ENCODE peak calls at places on chromosomes 1 and 21, in six cellular contexts. G is sigmoid colon, T is A549, Q is transverse colon, R is ovary, M is H1. Z is an unnamed sample.

GRCh38 chr1:117147856-117148588 is 26.5 kb upstream of the TRIM45 start:
- DNase-seq in G (no peak), T (peak), Q (no peak), R (no peak), M (no peak), Z (no peak)

GRCh38 chr1:184854456-184855180 is 100.0 kb upstream of the EDEM3 start:
- DNase-seq in G (no peak), T (no peak), Q (no peak), R (no peak), M (no peak), Z (no peak)

GRCh38 chr1:9890224-9890731 is 19.8 kb downstream of the CTNNBIP1 start:
- DNase-seq in G (peak), T (peak), Q (peak), R (peak), M (no peak), Z (no peak)

GRCh38 chr1:29628190-29628589 is 391.9 kb downstream of the PTPRU start:
- DNase-seq in G (no peak), T (no peak), Q (no peak), R (no peak), M (no peak), Z (no peak)

GRCh38 chr21:45084121-45084520 is 9.7 kb downstream of the ADARB1 start:
- DNase-seq in G (no peak), T (no peak), Q (no peak), R (no peak), M (no peak), Z (no peak)

GRCh38 chr21:32674038-32674437 is 53.8 kb downstream of the SYNJ1 start:
- DNase-seq in G (no peak), T (no peak), Q (no peak), R (no peak), M (no peak), Z (no peak)

GRCh38 chr1:61980561-61980960 is 214.1 kb upstream of the L1TD1 start:
- DNase-seq in G (no peak), T (peak), Q (no peak), R (no peak), M (no peak), Z (no peak)

GRCh38 chr1:204295666-204296065 is 64.1 kb downstream of the PLEKHA6 start:
- DNase-seq in G (no peak), T (no peak), Q (peak), R (no peak), M (no peak), Z (no peak)

GRCh38 chr1:160108888-160109662 is 6.5 kb upstream of the ATP1A2 start:
- DNase-seq in G (no peak), T (peak), Q (no peak), R (no peak), M (no peak), Z (no peak)

GRCh38 chr1:209652873-209653401 is 712 bp upstream of the LAMB3 start:
- DNase-seq in G (peak), T (peak), Q (peak), R (peak), M (no peak), Z (no peak)

GRCh38 chr1:65429806-65430205 is 9.3 kb downstream of the LEPR start:
- DNase-seq in G (no peak), T (peak), Q (no peak), R (peak), M (no peak), Z (no peak)

GRCh38 chr1:60866884-60867648 is 215.3 kb upstream of the NFIA start:
- DNase-seq in G (no peak), T (peak), Q (no peak), R (no peak), M (no peak), Z (no peak)

GRCh38 chr1:156504062-156504813 is 3.7 kb upstream of the MEF2D start:
- DNase-seq in G (no peak), T (peak), Q (peak), R (no peak), M (no peak), Z (no peak)

GRCh38 chr1:20729990-20730689 is 2.4 kb downstream of the SH2D5 start:
- DNase-seq in G (no peak), T (no peak), Q (peak), R (no peak), M (no peak), Z (no peak)

GRCh38 chr21:21907271-21907670 is 909.1 kb downstream of the NCAM2 start:
- DNase-seq in G (no peak), T (no peak), Q (no peak), R (no peak), M (no peak), Z (no peak)

GRCh38 chr1:75673885-75674284 is 50.6 kb upstream of the ACADM start:
- DNase-seq in G (no peak), T (no peak), Q (no peak), R (no peak), M (no peak), Z (no peak)

GRCh38 chr1:26827205-26827604 is 717 bp downstream of the ZDHHC18 start:
- DNase-seq in G (no peak), T (no peak), Q (no peak), R (no peak), M (no peak), Z (no peak)

GRCh38 chr1:110237406-110238152 is 27.5 kb downstream of the KCNC4 start:
- DNase-seq in G (no peak), T (no peak), Q (no peak), R (no peak), M (no peak), Z (no peak)

GRCh38 chr1:202642212-202642611 is 68.0 kb downstream of the SYT2 start:
- DNase-seq in G (no peak), T (no peak), Q (no peak), R (no peak), M (no peak), Z (no peak)

GRCh38 chr1:179205284-179205683 is 24.2 kb downstream of the ABL2 start:
- DNase-seq in G (no peak), T (no peak), Q (no peak), R (no peak), M (no peak), Z (no peak)

GRCh38 chr1:21520899-21521716 is 11.9 kb downstream of the ALPL start:
- DNase-seq in G (no peak), T (no peak), Q (no peak), R (no peak), M (no peak), Z (no peak)

GRCh38 chr1:44829506-44830384 is 13.3 kb downstream of the PTCH2 start:
- DNase-seq in G (no peak), T (no peak), Q (no peak), R (no peak), M (no peak), Z (no peak)

GRCh38 chr1:176989754-176990153 is 174.8 kb downstream of the ASTN1 start:
- DNase-seq in G (no peak), T (no peak), Q (no peak), R (peak), M (no peak), Z (no peak)

GRCh38 chr1:16724718-16725438 is 15.4 kb upstream of the RNU1-4 start:
- DNase-seq in G (peak), T (no peak), Q (peak), R (no peak), M (no peak), Z (peak)

GRCh38 chr1:116987256-116987555 is 14.4 kb upstream of the CD101 start:
- DNase-seq in G (no peak), T (no peak), Q (peak), R (no peak), M (no peak), Z (no peak)

GRCh38 chr1:111895456-111895855 is 94.0 kb downstream of the KCND3 start:
- DNase-seq in G (no peak), T (no peak), Q (no peak), R (no peak), M (no peak), Z (peak)

GRCh38 chr1:177368255-177368654 is 197.5 kb downstream of the BRINP2 start:
- DNase-seq in G (no peak), T (no peak), Q (no peak), R (no peak), M (no peak), Z (no peak)

GRCh38 chr1:22500058-22500457 is 48.4 kb downstream of the ZBTB40 start:
- DNase-seq in G (no peak), T (no peak), Q (no peak), R (no peak), M (no peak), Z (no peak)

GRCh38 chr1:109802136-109802900 is 38.6 kb upstream of the EPS8L3 start:
- DNase-seq in G (no peak), T (no peak), Q (no peak), R (no peak), M (no peak), Z (peak)

GRCh38 chr21:21631961-21632360 is 633.8 kb downstream of the NCAM2 start:
- DNase-seq in G (no peak), T (no peak), Q (no peak), R (no peak), M (no peak), Z (no peak)

GRCh38 chr1:8679411-8679800 is 138.0 kb downstream of the RERE start:
- DNase-seq in G (no peak), T (no peak), Q (no peak), R (no peak), M (no peak), Z (no peak)

GRCh38 chr1:93346472-93346991 is 825 bp downstream of the DR1 start:
- DNase-seq in G (no peak), T (peak), Q (peak), R (no peak), M (no peak), Z (no peak)

DNA sequence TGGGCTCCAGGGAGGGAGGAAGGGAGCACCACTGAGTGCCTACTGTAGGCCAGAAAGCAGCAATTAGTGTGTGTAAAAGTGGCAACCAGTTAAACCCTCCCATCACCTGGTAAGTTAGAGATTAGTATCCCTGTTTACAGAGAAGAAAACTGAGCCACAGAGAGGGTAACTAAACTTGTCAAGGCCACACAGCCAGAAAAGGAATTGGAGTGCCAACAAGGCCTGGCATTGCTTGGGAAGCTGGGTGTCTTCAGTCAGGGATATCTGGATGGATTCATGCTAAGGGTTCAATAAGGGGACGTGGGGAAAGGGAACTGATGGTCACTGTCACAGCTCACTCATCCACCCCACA is 23.6 kb upstream of the ADGRB2 start:
- DNase-seq in G (no peak), T (no peak), Q (no peak), R (no peak), M (no peak), Z (no peak)
- TF ChIP-seq EP300 in G (no peak), T (no peak), Q (no peak), R (no peak), M (no peak), Z (no peak)

DNA sequence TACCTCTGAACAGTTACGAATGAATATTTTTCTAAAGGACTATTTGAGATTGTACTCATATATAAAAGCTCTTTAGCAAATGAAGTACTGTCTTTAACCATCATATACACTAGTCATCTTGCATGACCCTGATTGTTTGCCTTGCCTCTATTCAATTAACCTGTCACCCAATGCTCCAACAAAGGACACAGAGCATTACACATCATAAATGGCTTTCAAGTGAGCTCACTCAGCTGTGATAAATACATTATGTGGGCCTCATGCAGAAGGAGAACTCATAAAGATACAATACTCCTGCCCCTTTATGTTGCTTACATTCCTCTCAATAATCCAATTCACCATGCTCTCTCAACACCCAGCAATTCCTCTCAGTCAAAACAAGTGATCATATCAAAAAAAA is 993.0 kb upstream of the PRMT6 start:
- DNase-seq in G (no peak), T (no peak), Q (no peak), R (no peak), M (no peak), Z (no peak)
- TF ChIP-seq EP300 in G (no peak), T (no peak), Q (no peak), R (no peak), M (no peak), Z (no peak)

GRCh38 chr1:94543893-94544635 is 2.5 kb upstream of the F3 start:
- DNase-seq in G (no peak), T (no peak), Q (no peak), R (no peak), M (no peak), Z (no peak)

GRCh38 chr1:94541175-94542087 is at the start of gene F3:
- DNase-seq in G (peak), T (peak), Q (peak), R (peak), M (peak), Z (peak)

GRCh38 chr1:94543003-94543402 is 1.4 kb upstream of the F3 start:
- DNase-seq in G (no peak), T (no peak), Q (no peak), R (no peak), M (no peak), Z (no peak)

GRCh38 chr1:94542088-94542671 is 621 bp upstream of the F3 start:
- DNase-seq in G (peak), T (no peak), Q (peak), R (peak), M (no peak), Z (no peak)

DNA sequence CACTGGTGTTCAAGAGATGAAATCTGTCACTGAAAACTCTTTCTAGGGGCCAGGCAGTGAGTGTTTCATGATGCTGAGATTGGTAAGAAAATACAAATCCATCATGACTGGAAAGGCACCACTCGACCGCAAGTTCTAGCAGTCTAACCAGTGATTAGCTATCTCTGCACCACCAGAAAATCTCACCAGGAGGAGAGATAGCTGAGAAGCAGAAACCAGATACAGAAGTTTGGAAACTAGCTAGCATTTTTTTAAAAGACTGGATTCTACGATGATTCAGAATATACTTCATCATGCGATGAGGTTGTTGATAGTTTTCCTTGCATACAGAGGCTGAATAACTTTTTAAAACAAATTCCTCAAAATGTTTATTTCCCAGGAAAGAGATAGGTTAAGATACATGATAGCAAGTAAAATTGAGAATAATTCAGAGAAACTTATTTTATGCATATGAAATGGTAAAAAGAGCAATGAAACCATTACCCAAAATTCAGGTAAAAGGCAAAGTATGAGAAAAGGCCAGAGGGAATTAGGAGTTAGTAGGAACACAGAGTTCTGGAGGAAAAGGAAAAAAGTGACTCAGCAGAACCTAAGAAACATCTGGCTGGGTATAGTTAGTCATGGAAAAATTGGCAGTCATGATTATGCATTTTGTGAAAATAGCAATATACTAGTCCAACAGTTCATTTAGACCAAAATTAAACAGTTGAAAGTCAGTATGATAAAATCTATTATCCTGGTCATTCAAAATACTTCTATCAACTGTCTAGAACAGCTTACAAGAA is 3.3 kb upstream of the F3 start:
- DNase-seq in G (no peak), T (no peak), Q (no peak), R (no peak), M (no peak), Z (no peak)
- TF ChIP-seq EP300 in G (no peak), T (no peak), Q (no peak), R (no peak), M (no peak), Z (no peak)

GRCh38 chr1:205301220-205301821 is 20.2 kb downstream of the NUAK2 start:
- DNase-seq in G (no peak), T (peak), Q (peak), R (peak), M (peak), Z (peak)
- TF ChIP-seq EP300 in G (no peak), T (peak), Q (no peak), R (no peak), M (peak), Z (no peak)

GRCh38 chr1:83029916-83030315 is 969.0 kb downstream of the TTLL7 start:
- DNase-seq in G (no peak), T (no peak), Q (no peak), R (no peak), M (no peak), Z (no peak)

GRCh38 chr1:83029050-83029449 is 969.9 kb downstream of the TTLL7 start:
- DNase-seq in G (no peak), T (no peak), Q (no peak), R (no peak), M (no peak), Z (no peak)

GRCh38 chr1:83024251-83024767 is 974.6 kb downstream of the TTLL7 start:
- DNase-seq in G (no peak), T (no peak), Q (no peak), R (no peak), M (no peak), Z (no peak)

GRCh38 chr1:83026745-83027144 is 972.2 kb downstream of the TTLL7 start:
- DNase-seq in G (no peak), T (no peak), Q (no peak), R (no peak), M (no peak), Z (no peak)

GRCh38 chr1:83028467-83028866 is 970.5 kb downstream of the TTLL7 start:
- DNase-seq in G (no peak), T (no peak), Q (no peak), R (no peak), M (no peak), Z (no peak)
- TF ChIP-seq EP300 in G (no peak), T (no peak), Q (no peak), R (no peak), M (no peak), Z (no peak)

Z was measured in upper lobe of left lung.